ENCODE peak calls at places on chromosome 17, in nine cellular contexts. D, U, L, Z, P, F, S, T and W are unnamed samples. For H3K4me1, the result is how much of the 10 kb centered on the place peaks cover.

GRCh38 chr17:72429066-72429638 is 308.3 kb downstream of the SOX9 start:
- DNase-seq in U (no peak), T (no peak), P (no peak), Z (no peak), L (no peak), D (no peak), F (no peak), S (no peak), W (no peak)

GRCh38 chr17:68435876-68436842 is 21.1 kb downstream of the WIPI1 start:
- DNase-seq in D (peak), U (peak), L (peak), P (peak), S (peak), Z (peak), T (peak), F (peak), W (peak)

GRCh38 chr17:55456307-55457240 is 34.9 kb upstream of the MMD start:
- DNase-seq in L (peak), D (no peak), S (no peak), U (no peak), P (no peak), Z (no peak), F (no peak), T (no peak), W (no peak)

GRCh38 chr17:17139972-17140589 is 66.1 kb downstream of the PLD6 start:
- DNase-seq in S (no peak), P (no peak), D (no peak), F (no peak), L (no peak), Z (no peak), T (peak), U (no peak), W (no peak)

GRCh38 chr17:41308251-41308917 is 725 bp downstream of the KRTAP16-1 start:
- DNase-seq in F (no peak), D (peak), S (peak), L (peak), P (no peak), T (no peak), U (peak), Z (no peak), W (no peak)

GRCh38 chr17:19331134-19331533 is 31.4 kb downstream of the B9D1 start:
- DNase-seq in S (no peak), T (no peak), L (peak), Z (peak), D (no peak), P (peak), F (peak), U (no peak), W (no peak)

GRCh38 chr17:17983376-17983775 is 10.7 kb downstream of the DRC3 start:
- DNase-seq in F (no peak), D (no peak), L (no peak), Z (no peak), P (peak), T (no peak), U (no peak), S (peak), W (no peak)

GRCh38 chr17:38616361-38616760 is 10.6 kb upstream of the SRCIN1 start:
- DNase-seq in P (no peak), D (no peak), L (no peak), T (no peak), S (no peak), Z (no peak), F (no peak), U (no peak), W (no peak)

DNA sequence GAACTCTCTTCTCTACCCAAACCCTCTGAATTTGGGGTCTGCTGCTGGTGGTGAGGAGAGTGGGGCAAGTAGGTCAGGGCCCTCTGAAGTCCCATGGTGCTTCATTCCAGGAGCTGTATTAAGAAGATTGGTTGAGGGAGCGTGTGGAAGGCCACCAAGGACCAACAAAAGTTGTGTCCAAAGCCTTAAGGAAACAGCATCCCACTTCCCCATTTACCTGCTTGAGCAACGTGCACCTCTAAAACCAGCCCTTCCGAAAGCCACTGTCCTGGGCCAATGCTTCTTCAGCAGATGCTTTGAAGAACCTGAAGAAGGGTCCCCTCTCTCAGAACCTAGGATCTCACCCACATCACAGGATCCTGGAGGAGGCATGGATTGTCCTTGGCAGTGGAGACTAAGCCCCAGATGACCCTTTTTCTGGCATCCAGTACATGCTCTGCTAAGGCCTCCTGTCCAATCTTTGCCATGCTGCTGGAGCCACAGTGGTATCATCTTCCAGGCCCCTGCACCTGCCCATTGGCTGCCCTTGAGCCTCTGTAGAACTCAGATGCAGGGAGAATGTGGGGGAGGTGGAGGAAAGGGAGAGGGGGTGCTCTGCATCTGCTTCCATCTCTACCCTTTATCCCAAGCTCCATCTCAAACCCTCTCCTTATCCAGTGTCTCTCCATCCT is 5.8 kb upstream of the NR1D1 start:
- DNase-seq in F (no peak), Z (no peak), S (no peak), U (peak), L (no peak), P (no peak), D (no peak), T (no peak), W (no peak)
- H3K4me1 ChIP-seq in F (half or more), Z (under half), S (half or more), U (half or more), L (half or more), P (half or more), D (under half), T (half or more), W (half or more)

GRCh38 chr17:35765086-35765710 is 4.5 kb downstream of the C17orf50 start:
- DNase-seq in S (no peak), T (no peak), F (no peak), D (no peak), U (no peak), L (no peak), P (no peak), Z (no peak), W (no peak)
- H3K4me3 ChIP-seq in S (no peak), T (no peak), F (no peak), D (no peak), U (no peak), L (no peak), P (no peak), Z (no peak), W (no peak)

GRCh38 chr17:81389585-81389984 is 5.7 kb upstream of the BAHCC1 start:
- DNase-seq in T (no peak), Z (no peak), F (no peak), L (no peak), P (no peak), S (no peak), U (no peak), D (no peak), W (no peak)

GRCh38 chr17:81390029-81390428 is 5.2 kb upstream of the BAHCC1 start:
- DNase-seq in P (no peak), S (no peak), U (no peak), D (no peak), Z (no peak), L (no peak), F (no peak), T (no peak), W (no peak)

GRCh38 chr17:81388091-81388611 is 7.1 kb upstream of the BAHCC1 start:
- DNase-seq in P (no peak), Z (no peak), D (no peak), T (no peak), F (no peak), L (no peak), S (no peak), U (no peak), W (peak)

GRCh38 chr17:81387235-81388060 is 7.8 kb upstream of the BAHCC1 start:
- DNase-seq in P (peak), L (peak), Z (peak), S (peak), F (peak), U (peak), T (no peak), D (peak), W (peak)

GRCh38 chr17:81388612-81389367 is 6.5 kb upstream of the BAHCC1 start:
- DNase-seq in F (no peak), Z (no peak), U (peak), D (no peak), P (no peak), L (no peak), S (no peak), T (no peak), W (peak)
- H3K4me1 ChIP-seq in F (half or more), Z (under half), U (under half), D (under half), P (half or more), L (under half), S (under half), T (under half), W (under half)

GRCh38 chr17:60134396-60135159 is 15.2 kb upstream of the CA4 start:
- DNase-seq in Z (peak), D (peak), L (peak), F (peak), U (no peak), S (no peak), P (peak), T (no peak), W (no peak)
- H3K4me3 ChIP-seq in Z (peak), D (peak), L (peak), F (peak), U (peak), S (peak), P (peak), T (peak), W (peak)

GRCh38 chr17:63703556-63704258 is 3.8 kb upstream of the LIMD2 start:
- DNase-seq in U (no peak), D (no peak), T (no peak), L (no peak), F (no peak), Z (no peak), P (no peak), S (no peak), W (no peak)
- H3K4me1 ChIP-seq in U (under half), D (under half), T (under half), L (under half), F (under half), Z (under half), P (under half), S (under half), W (under half)

GRCh38 chr17:39739020-39739884 is 1.5 kb downstream of the GRB7 start:
- DNase-seq in U (peak), L (peak), D (no peak), Z (no peak), F (no peak), P (peak), S (peak), T (peak), W (peak)
- H3K4me3 ChIP-seq in U (peak), L (peak), D (no peak), Z (no peak), F (peak), P (peak), S (peak), T (peak), W (peak)

GRCh38 chr17:60745544-60745943 is 67.9 kb downstream of the BCAS3 start:
- DNase-seq in D (no peak), U (no peak), T (no peak), P (no peak), L (no peak), Z (no peak), F (no peak), S (no peak), W (no peak)
- H3K4me1 ChIP-seq in D (under half), U (under half), T (under half), P (under half), L (under half), Z (under half), F (under half), S (under half), W (under half)

DNA sequence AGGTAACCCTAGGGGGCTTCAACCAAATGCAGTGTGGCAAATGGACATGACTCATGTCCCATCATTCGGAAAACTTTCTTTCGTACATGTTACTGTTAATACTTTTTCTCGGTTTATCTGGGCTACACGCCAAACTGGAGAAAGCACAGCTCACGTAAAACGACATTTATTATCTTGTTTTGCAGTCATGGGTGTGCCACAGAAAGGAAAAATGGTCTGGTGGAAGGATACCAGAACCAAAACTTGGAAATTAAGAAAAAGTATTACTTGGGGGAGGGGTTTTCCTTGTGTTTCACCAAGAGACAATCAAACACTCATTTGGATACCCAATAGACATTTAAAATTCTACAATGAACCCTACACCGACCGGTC is 23.6 kb downstream of the ALOX15B start:
- DNase-seq in F (peak), D (no peak), S (no peak), L (peak), Z (peak), U (no peak), P (no peak), T (no peak), W (no peak)
- H3K4me3 ChIP-seq in F (no peak), D (no peak), S (no peak), L (no peak), Z (no peak), U (no peak), P (no peak), T (no peak), W (no peak)